ENCODE peak calls at places on chromosomes 3 and 15, in ten cellular contexts. One of them, this sample, is unnamed. For H3K36me3, the result is how much of the 10 kb centered on the place peaks cover.

GRCh38 chr3:195065142-195065863 is 205.7 kb downstream of the XXYLT1 start:
- DNase-seq in pancreas: no peak
- DNase-seq in GM06990: no peak
- DNase-seq in body of pancreas: no peak
- DNase-seq in HCT116: no peak
- DNase-seq in uterus: no peak
- DNase-seq in fibroblast of lung: no peak
- DNase-seq in brain microvascular endothelial cell: no peak
- DNase-seq in heart left ventricle: peak
- DNase-seq in endothelial cell of umbilical vein: no peak
- DNase-seq in this sample: no peak

GRCh38 chr3:24435581-24435980 is 59.1 kb downstream of the THRB start:
- DNase-seq in pancreas: no peak
- DNase-seq in GM06990: no peak
- DNase-seq in body of pancreas: no peak
- DNase-seq in HCT116: no peak
- DNase-seq in uterus: no peak
- DNase-seq in fibroblast of lung: no peak
- DNase-seq in brain microvascular endothelial cell: no peak
- DNase-seq in heart left ventricle: no peak
- DNase-seq in endothelial cell of umbilical vein: no peak
- DNase-seq in this sample: no peak

GRCh38 chr3:73766599-73767378 is 142.0 kb upstream of the PDZRN3 start:
- DNase-seq in pancreas: no peak
- DNase-seq in GM06990: no peak
- DNase-seq in body of pancreas: no peak
- DNase-seq in HCT116: no peak
- DNase-seq in uterus: peak
- DNase-seq in fibroblast of lung: peak
- DNase-seq in brain microvascular endothelial cell: peak
- DNase-seq in heart left ventricle: no peak
- DNase-seq in endothelial cell of umbilical vein: no peak
- DNase-seq in this sample: no peak

GRCh38 chr3:185511711-185512110 is 12.9 kb upstream of the TMEM41A start:
- DNase-seq in pancreas: no peak
- DNase-seq in GM06990: no peak
- DNase-seq in body of pancreas: no peak
- DNase-seq in HCT116: no peak
- DNase-seq in uterus: no peak
- DNase-seq in fibroblast of lung: no peak
- DNase-seq in brain microvascular endothelial cell: no peak
- DNase-seq in heart left ventricle: no peak
- DNase-seq in endothelial cell of umbilical vein: no peak
- DNase-seq in this sample: no peak

GRCh38 chr15:70201376-70201775 is 103.7 kb upstream of the TLE3 start:
- DNase-seq in pancreas: peak
- DNase-seq in GM06990: no peak
- DNase-seq in body of pancreas: peak
- DNase-seq in HCT116: no peak
- DNase-seq in uterus: no peak
- DNase-seq in fibroblast of lung: no peak
- DNase-seq in brain microvascular endothelial cell: no peak
- DNase-seq in heart left ventricle: no peak
- DNase-seq in endothelial cell of umbilical vein: no peak
- DNase-seq in this sample: no peak

GRCh38 chr3:15460891-15461524 is 33.6 kb downstream of the EAF1 start:
- DNase-seq in pancreas: no peak
- DNase-seq in GM06990: no peak
- DNase-seq in body of pancreas: no peak
- DNase-seq in HCT116: no peak
- DNase-seq in uterus: no peak
- DNase-seq in fibroblast of lung: no peak
- DNase-seq in brain microvascular endothelial cell: no peak
- DNase-seq in heart left ventricle: no peak
- DNase-seq in endothelial cell of umbilical vein: no peak
- DNase-seq in this sample: no peak

GRCh38 chr3:71548995-71549394 is 34.5 kb downstream of the FOXP1 start:
- DNase-seq in pancreas: no peak
- DNase-seq in GM06990: no peak
- DNase-seq in body of pancreas: no peak
- DNase-seq in HCT116: no peak
- DNase-seq in uterus: no peak
- DNase-seq in fibroblast of lung: no peak
- DNase-seq in brain microvascular endothelial cell: no peak
- DNase-seq in heart left ventricle: no peak
- DNase-seq in endothelial cell of umbilical vein: no peak
- DNase-seq in this sample: peak

GRCh38 chr3:69530554-69530953 is 144.7 kb upstream of the FRMD4B start:
- DNase-seq in pancreas: no peak
- DNase-seq in GM06990: no peak
- DNase-seq in body of pancreas: no peak
- DNase-seq in HCT116: no peak
- DNase-seq in uterus: no peak
- DNase-seq in fibroblast of lung: no peak
- DNase-seq in brain microvascular endothelial cell: no peak
- DNase-seq in heart left ventricle: no peak
- DNase-seq in endothelial cell of umbilical vein: no peak
- DNase-seq in this sample: no peak

DNA sequence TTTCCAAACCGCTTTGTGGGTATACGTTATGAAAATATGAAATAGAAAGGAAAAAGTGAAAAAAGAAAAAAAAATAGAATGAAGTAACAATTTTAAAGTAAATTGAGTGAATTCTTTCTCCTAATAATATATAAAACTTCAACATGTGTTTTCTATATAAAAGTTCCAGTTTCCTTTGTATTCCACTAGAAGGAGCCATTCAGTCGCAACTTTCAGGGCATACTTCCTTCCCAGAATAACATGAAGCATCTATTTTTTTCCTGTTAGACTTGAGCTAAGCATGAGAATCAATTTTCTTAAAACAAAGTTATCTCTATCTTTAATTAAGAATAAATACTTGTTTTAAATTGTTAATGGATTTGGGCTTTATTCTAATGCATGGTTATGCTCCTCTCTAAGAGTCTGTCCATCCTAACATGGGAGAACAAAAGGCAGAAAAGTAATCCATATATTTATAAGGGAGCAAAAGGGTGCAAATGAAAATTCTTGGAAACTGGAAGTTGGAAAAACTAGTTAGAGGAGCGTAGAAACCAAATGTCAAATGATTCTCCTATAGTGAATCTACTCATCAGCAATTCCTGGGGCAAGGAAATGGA is 16.0 kb upstream of the VGLL3 start:
- DNase-seq in pancreas: no peak
- DNase-seq in GM06990: no peak
- DNase-seq in body of pancreas: no peak
- DNase-seq in HCT116: no peak
- DNase-seq in uterus: no peak
- DNase-seq in fibroblast of lung: peak
- DNase-seq in brain microvascular endothelial cell: no peak
- DNase-seq in heart left ventricle: no peak
- DNase-seq in endothelial cell of umbilical vein: no peak
- DNase-seq in this sample: no peak
- TF ChIP-seq CTCF in pancreas: no peak
- TF ChIP-seq CTCF in GM06990: peak
- TF ChIP-seq CTCF in body of pancreas: peak
- TF ChIP-seq CTCF in HCT116: peak
- TF ChIP-seq CTCF in uterus: no peak
- TF ChIP-seq CTCF in fibroblast of lung: peak
- TF ChIP-seq CTCF in brain microvascular endothelial cell: peak
- TF ChIP-seq CTCF in heart left ventricle: peak
- TF ChIP-seq CTCF in endothelial cell of umbilical vein: no peak
- TF ChIP-seq CTCF in this sample: peak

DNA sequence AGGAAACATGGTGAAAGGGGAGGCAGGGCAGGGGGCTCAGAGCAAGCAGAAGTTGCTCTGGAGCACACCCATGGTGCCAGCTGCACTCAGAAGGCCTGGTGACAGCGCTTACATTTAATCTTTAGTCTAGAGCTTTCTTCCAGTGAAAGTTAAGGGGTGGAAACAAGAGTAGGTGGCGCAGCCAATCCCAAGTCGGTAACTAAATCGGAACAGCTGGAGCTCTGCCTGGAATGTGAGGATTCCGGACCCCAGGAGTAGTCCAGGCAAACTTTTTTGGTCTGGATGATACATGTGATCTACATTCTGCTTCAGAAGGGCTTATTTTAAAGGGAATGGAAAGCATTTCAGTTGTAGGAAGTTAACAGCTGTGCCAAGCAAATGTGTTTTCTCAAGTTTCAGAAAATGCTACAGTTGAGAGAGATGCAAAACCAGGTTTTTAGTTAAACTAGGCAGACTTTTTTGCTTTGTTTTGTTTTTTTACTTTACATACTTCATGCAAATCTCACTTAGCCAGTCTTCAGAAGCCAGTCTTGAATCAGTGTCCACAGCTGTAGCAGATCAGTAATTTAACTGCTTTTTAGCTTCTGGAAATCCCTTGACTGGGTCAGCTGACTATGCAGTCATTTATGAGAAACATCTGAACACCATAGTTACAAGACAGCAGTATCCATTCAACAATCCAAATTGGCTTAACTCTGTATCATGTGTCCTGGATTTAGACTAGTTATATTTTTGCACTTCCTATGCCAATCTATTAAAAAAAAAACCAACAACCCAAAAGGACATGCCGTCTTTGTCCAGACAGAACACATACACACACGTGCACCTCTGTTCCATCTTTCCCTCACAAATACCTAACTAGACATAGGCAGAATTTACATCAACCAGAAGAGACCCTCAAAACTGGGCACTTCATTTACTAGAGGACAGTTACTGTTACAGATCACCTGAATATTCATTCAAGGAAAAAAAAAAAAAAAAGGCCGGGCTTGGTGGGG is 33.2 kb downstream of the ZNF106 start:
- DNase-seq in pancreas: no peak
- DNase-seq in GM06990: peak
- DNase-seq in body of pancreas: peak
- DNase-seq in HCT116: no peak
- DNase-seq in uterus: peak
- DNase-seq in fibroblast of lung: peak
- DNase-seq in brain microvascular endothelial cell: peak
- DNase-seq in heart left ventricle: peak
- DNase-seq in endothelial cell of umbilical vein: peak
- DNase-seq in this sample: peak
- H3K4me3 ChIP-seq in pancreas: no peak
- H3K4me3 ChIP-seq in GM06990: no peak
- H3K4me3 ChIP-seq in body of pancreas: no peak
- H3K4me3 ChIP-seq in HCT116: no peak
- H3K4me3 ChIP-seq in uterus: peak
- H3K4me3 ChIP-seq in fibroblast of lung: peak
- H3K4me3 ChIP-seq in brain microvascular endothelial cell: peak
- H3K4me3 ChIP-seq in heart left ventricle: peak
- H3K4me3 ChIP-seq in endothelial cell of umbilical vein: no peak
- H3K4me3 ChIP-seq in this sample: no peak

GRCh38 chr15:40029979-40030893 is 8.7 kb downstream of the SRP14 start:
- DNase-seq in pancreas: no peak
- DNase-seq in GM06990: no peak
- DNase-seq in body of pancreas: peak
- DNase-seq in HCT116: no peak
- DNase-seq in uterus: no peak
- DNase-seq in fibroblast of lung: peak
- DNase-seq in brain microvascular endothelial cell: no peak
- DNase-seq in heart left ventricle: no peak
- DNase-seq in endothelial cell of umbilical vein: peak
- DNase-seq in this sample: no peak

GRCh38 chr15:40028853-40029252 is 10.1 kb downstream of the SRP14 start:
- DNase-seq in pancreas: no peak
- DNase-seq in GM06990: no peak
- DNase-seq in body of pancreas: no peak
- DNase-seq in HCT116: no peak
- DNase-seq in uterus: no peak
- DNase-seq in fibroblast of lung: no peak
- DNase-seq in brain microvascular endothelial cell: no peak
- DNase-seq in heart left ventricle: no peak
- DNase-seq in endothelial cell of umbilical vein: peak
- DNase-seq in this sample: no peak

GRCh38 chr15:40032125-40032839 is 6.7 kb downstream of the SRP14 start:
- DNase-seq in pancreas: no peak
- DNase-seq in GM06990: no peak
- DNase-seq in body of pancreas: no peak
- DNase-seq in HCT116: no peak
- DNase-seq in uterus: no peak
- DNase-seq in fibroblast of lung: no peak
- DNase-seq in brain microvascular endothelial cell: no peak
- DNase-seq in heart left ventricle: peak
- DNase-seq in endothelial cell of umbilical vein: no peak
- DNase-seq in this sample: no peak

GRCh38 chr15:40031300-40031699 is 7.7 kb downstream of the SRP14 start:
- DNase-seq in pancreas: no peak
- DNase-seq in GM06990: no peak
- DNase-seq in body of pancreas: no peak
- DNase-seq in HCT116: no peak
- DNase-seq in uterus: no peak
- DNase-seq in fibroblast of lung: no peak
- DNase-seq in brain microvascular endothelial cell: no peak
- DNase-seq in heart left ventricle: no peak
- DNase-seq in endothelial cell of umbilical vein: no peak
- DNase-seq in this sample: no peak

DNA sequence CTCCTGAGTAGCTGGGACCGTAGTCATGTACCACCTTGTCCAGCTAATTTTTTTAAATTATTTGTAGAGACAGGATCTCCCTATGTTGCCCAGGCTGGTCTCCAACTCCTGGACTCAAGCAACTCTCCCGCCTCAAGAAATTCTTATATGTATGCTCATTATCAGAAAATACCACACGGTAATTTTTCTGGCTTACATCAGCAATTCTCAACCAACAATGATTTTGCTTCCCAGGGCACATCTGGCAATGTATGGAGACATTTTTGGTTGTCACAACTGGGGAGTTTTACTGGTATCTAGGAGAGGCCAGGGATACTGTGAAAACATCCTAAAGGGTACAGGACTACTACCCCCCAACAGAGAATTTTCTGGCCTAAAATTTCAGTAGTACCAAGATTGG is 10.8 kb downstream of the SRP14 start:
- DNase-seq in pancreas: no peak
- DNase-seq in GM06990: no peak
- DNase-seq in body of pancreas: no peak
- DNase-seq in HCT116: no peak
- DNase-seq in uterus: no peak
- DNase-seq in fibroblast of lung: no peak
- DNase-seq in brain microvascular endothelial cell: no peak
- DNase-seq in heart left ventricle: no peak
- DNase-seq in endothelial cell of umbilical vein: no peak
- DNase-seq in this sample: no peak
- H3K36me3 ChIP-seq in pancreas: under half
- H3K36me3 ChIP-seq in GM06990: under half
- H3K36me3 ChIP-seq in body of pancreas: under half
- H3K36me3 ChIP-seq in HCT116: under half
- H3K36me3 ChIP-seq in uterus: under half
- H3K36me3 ChIP-seq in fibroblast of lung: under half
- H3K36me3 ChIP-seq in brain microvascular endothelial cell: half or more
- H3K36me3 ChIP-seq in heart left ventricle: under half
- H3K36me3 ChIP-seq in endothelial cell of umbilical vein: under half
- H3K36me3 ChIP-seq in this sample: under half

DNA sequence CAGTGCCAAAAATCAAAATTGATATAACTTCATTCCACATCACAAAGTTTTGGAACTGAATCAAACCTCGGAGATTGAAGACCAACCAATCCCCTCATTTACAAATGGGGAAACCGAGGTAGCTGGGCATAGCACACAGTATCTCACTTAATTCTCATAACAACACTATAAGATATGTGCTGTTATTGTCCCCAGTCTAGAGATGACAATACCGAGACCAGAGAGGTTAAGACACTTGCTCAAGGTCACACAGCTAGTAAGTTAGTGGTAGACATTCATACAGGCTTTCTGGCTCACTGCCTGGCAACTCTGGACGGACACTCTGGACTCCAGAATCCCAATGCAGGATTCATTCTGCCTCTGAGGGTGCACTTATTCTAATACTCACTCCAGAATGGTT is 128.6 kb upstream of the IGF1R start:
- DNase-seq in pancreas: no peak
- DNase-seq in GM06990: no peak
- DNase-seq in body of pancreas: no peak
- DNase-seq in HCT116: no peak
- DNase-seq in uterus: no peak
- DNase-seq in fibroblast of lung: no peak
- DNase-seq in brain microvascular endothelial cell: no peak
- DNase-seq in heart left ventricle: no peak
- DNase-seq in endothelial cell of umbilical vein: no peak
- DNase-seq in this sample: no peak
- TF ChIP-seq CTCF in pancreas: no peak
- TF ChIP-seq CTCF in GM06990: no peak
- TF ChIP-seq CTCF in body of pancreas: no peak
- TF ChIP-seq CTCF in HCT116: no peak
- TF ChIP-seq CTCF in uterus: no peak
- TF ChIP-seq CTCF in fibroblast of lung: no peak
- TF ChIP-seq CTCF in brain microvascular endothelial cell: no peak
- TF ChIP-seq CTCF in heart left ventricle: no peak
- TF ChIP-seq CTCF in endothelial cell of umbilical vein: no peak
- TF ChIP-seq CTCF in this sample: no peak

This sample was measured in kidney epithelial cell.